ENCODE peak calls at places on chromosomes 4 and X, in ten cellular contexts. V is AG10803; D is lung; U is neural crest cell; O is foreskin fibroblast; I is tibial nerve; N is kidney epithelial cell; C is CD4-positive, alpha-beta T cell; K is upper lobe of right lung; Z is BJ. F is an unnamed sample.
A peak's percentile ranks its signal among the peaks of the same experiment; 100 is the strongest.

GRCh38 chr4:27318740-27319139 is 458.1 kb downstream of the STIM2 start:
- DNase-seq in V (peak; percentile 6), D (no peak), U (peak; percentile 53), O (peak; percentile 0), I (no peak), N (no peak), C (no peak), K (no peak), Z (no peak), F (peak; percentile 39)

GRCh38 chr4:173264245-173264959 is 69.8 kb downstream of the HMGB2 start:
- DNase-seq in V (peak; percentile 73), D (peak; percentile 32), U (no peak), O (peak; percentile 70), I (no peak), N (no peak), C (peak; percentile 11), K (no peak), Z (no peak), F (no peak)

GRCh38 chrX:108601276-108601675 is 135.1 kb downstream of the IRS4 start:
- DNase-seq in V (no peak), D (no peak), U (no peak), O (no peak), I (no peak), N (no peak), C (no peak), K (no peak), Z (no peak), F (no peak)

GRCh38 chr4:122909683-122910082 is 12.7 kb downstream of the NUDT6 start:
- DNase-seq in V (no peak), D (no peak), U (no peak), O (no peak), I (no peak), N (no peak), C (no peak), K (no peak), Z (no peak), F (no peak)

GRCh38 chr4:1556541-1557220 is 127.4 kb downstream of the FAM53A start:
- DNase-seq in V (no peak), D (no peak), U (no peak), O (no peak), I (no peak), N (no peak), C (no peak), K (no peak), Z (no peak), F (no peak)

GRCh38 chr4:48340276-48340904 is 939 bp upstream of the SLAIN2 start:
- DNase-seq in V (peak; percentile 70), D (no peak), U (no peak), O (peak; percentile 71), I (no peak), N (no peak), C (peak; percentile 5), K (no peak), Z (no peak), F (no peak)

GRCh38 chr4:32215277-32215676 is 1495.1 kb downstream of the PCDH7 start:
- DNase-seq in V (no peak), D (no peak), U (no peak), O (no peak), I (no peak), N (no peak), C (no peak), K (no peak), Z (no peak), F (no peak)

GRCh38 chrX:130110379-130111219 is at the start of gene ELF4:
- DNase-seq in V (peak; percentile 57), D (no peak), U (no peak), O (no peak), I (no peak), N (no peak), C (peak; percentile 19), K (peak; percentile 84), Z (no peak), F (no peak)

GRCh38 chrX:42021058-42021457 is 97.7 kb upstream of the CASK start:
- DNase-seq in V (no peak), D (no peak), U (no peak), O (no peak), I (no peak), N (no peak), C (no peak), K (no peak), Z (no peak), F (no peak)

GRCh38 chr4:183398298-183399129 is 45.9 kb upstream of the CDKN2AIP start:
- DNase-seq in V (peak; percentile 76), D (peak; percentile 68), U (peak; percentile 65), O (peak; percentile 83), I (peak; percentile 20), N (no peak), C (peak; percentile 45), K (peak; percentile 87), Z (no peak), F (peak; percentile 83)

DNA sequence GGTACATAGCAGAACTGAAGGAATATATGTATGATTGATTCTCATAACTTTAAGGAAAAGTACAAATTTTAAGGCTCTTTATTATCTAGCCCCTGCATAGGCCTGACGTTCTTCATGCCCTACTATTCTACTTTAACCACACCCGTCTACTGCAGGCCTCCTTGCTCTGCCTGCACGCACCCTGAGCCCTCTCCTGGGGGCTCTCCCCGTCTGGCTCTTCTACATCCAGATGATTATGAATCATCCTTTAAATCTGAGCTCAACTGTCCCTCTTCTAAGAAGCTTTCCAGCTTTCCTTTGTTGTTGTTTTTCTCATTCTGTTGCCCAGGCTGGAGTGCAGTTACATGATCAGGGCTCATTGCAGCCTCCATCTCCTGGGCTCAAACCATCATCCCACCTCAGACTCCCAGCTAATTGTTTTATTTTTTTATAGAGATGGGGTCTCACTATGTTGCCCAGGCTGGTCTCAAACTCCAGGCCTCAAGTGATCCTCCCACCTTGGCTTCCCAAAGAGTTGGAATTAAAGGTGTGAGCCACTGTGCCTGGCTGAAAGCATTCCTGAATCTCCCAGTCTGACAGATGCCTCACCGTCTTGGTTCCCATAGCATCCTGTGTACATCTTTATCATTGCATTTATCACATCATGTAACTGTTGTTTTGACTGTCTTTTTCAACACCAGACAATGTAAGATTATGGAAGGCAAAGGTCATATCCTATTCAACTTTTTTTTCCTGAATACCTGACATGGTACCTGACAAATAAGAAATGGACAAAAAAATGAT is 89.2 kb downstream of the WDFY3 start:
- DNase-seq in V (peak; percentile 42), D (no peak), U (no peak), O (no peak), I (no peak), N (no peak), C (no peak), K (no peak), Z (no peak), F (peak; percentile 22)
- TF ChIP-seq CTCF in V (no peak), D (no peak), U (no peak), O (no peak), I (no peak), N (no peak), C (no peak), K (no peak), Z (no peak), F (no peak)

DNA sequence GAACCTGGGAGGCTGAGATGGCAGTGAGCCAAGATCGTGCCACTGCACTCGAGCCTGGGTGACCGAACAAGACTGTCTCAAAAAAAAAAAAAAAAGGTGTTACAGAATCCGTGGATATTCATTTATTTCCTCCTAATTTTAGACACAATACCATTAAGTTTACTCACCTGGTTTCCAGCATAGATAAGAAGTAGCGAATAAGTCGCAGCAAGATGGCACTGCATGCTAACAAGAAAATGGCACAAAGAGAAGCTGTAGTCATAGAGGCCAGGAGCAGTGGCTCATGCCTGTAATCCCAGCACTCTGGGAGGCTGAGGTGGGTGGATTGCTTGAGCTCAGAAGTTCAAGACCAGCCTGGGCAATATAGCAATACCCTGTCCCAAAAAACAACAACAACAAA is 17.0 kb upstream of the MOB1B start:
- DNase-seq in V (no peak), D (no peak), U (no peak), O (no peak), I (no peak), N (no peak), C (no peak), K (no peak), Z (no peak), F (no peak)
- TF ChIP-seq CTCF in V (no peak), D (no peak), U (no peak), O (no peak), I (no peak), N (peak; percentile 5), C (no peak), K (peak; percentile 36), Z (no peak), F (no peak)

GRCh38 chrX:12961191-12961718 is 13.7 kb upstream of the TMSB4X start:
- DNase-seq in V (no peak), D (no peak), U (no peak), O (no peak), I (no peak), N (no peak), C (no peak), K (no peak), Z (no peak), F (no peak)
- TF ChIP-seq CTCF in V (no peak), D (no peak), U (no peak), O (no peak), I (no peak), N (no peak), C (no peak), K (no peak), Z (no peak), F (no peak)

GRCh38 chr4:84738622-84739021 is 155.7 kb downstream of the CDS1 start:
- DNase-seq in V (no peak), D (no peak), U (no peak), O (no peak), I (no peak), N (no peak), C (no peak), K (no peak), Z (no peak), F (no peak)
- TF ChIP-seq CTCF in V (no peak), D (no peak), U (no peak), O (no peak), I (no peak), N (no peak), C (no peak), K (no peak), Z (no peak), F (no peak)

DNA sequence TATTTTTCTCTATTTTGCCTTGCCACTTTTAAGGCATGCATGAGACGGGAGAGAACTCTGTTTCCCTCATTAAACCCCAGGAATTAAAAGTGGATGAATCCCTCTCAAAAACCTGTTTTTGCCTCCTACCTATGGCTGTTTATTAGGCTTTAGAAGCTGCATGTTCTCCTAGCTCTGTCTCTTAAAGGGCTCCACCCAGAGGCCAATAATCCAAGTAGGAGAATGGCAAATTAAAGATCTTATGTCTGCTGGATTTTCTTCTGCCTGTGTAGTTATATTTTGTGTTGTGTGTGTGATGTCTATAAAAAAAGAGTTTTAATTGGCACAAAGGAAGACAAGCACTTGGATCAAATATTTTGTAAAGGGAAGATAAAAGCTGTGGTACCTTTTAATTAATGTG is 32.4 kb downstream of the MAGEC1 start:
- DNase-seq in V (no peak), D (no peak), U (no peak), O (no peak), I (no peak), N (no peak), C (no peak), K (no peak), Z (no peak), F (no peak)
- TF ChIP-seq CTCF in V (no peak), D (no peak), U (peak; percentile 28), O (no peak), I (no peak), N (peak; percentile 30), C (no peak), K (no peak), Z (peak; percentile 10), F (no peak)

F was measured in glutamatergic neuron.